ENCODE peak calls at places on chromosomes 1 and 21, in five cellular contexts. Q is MCF 10A, M is kidney epithelial cell, O is RPMI8226, A is NCI-H1105. T is an unnamed sample.

GRCh38 chr1:50047916-50048694 is 24.4 kb upstream of the AGBL4 start:
- DNase-seq in A (no peak), O (no peak), M (no peak), Q (no peak), T (no peak)

GRCh38 chr1:21607549-21608529 is 61.3 kb downstream of the RAP1GAP start:
- DNase-seq in Q (peak; percentile 58), A (no peak), O (peak; percentile 95), M (peak; percentile 54), T (peak; percentile 99)

GRCh38 chr21:45834821-45835293 is 146.7 kb upstream of the COL6A1 start:
- DNase-seq in Q (no peak), M (no peak), A (no peak), O (no peak), T (no peak)

GRCh38 chr21:31803039-31804007 is 69.5 kb upstream of the HUNK start:
- DNase-seq in M (no peak), Q (no peak), A (no peak), O (no peak), T (no peak)

GRCh38 chr1:218485241-218485928 is 140.2 kb downstream of the TGFB2 start:
- DNase-seq in A (no peak), M (no peak), O (no peak), Q (no peak), T (no peak)

GRCh38 chr1:30903343-30904034 is 5.1 kb downstream of the SDC3 start:
- DNase-seq in Q (no peak), M (no peak), A (no peak), O (peak; percentile 7), T (no peak)

GRCh38 chr1:11653616-11654570 is at the start of gene FBXO2:
- DNase-seq in M (no peak), A (no peak), O (no peak), Q (peak; percentile 52), T (no peak)

GRCh38 chr1:4022715-4023114 is 122.6 kb upstream of the C1orf174 start:
- DNase-seq in Q (no peak), A (no peak), M (no peak), O (no peak), T (no peak)

GRCh38 chr1:235758931-235759330 is 107.8 kb downstream of the LYST start:
- DNase-seq in O (peak; percentile 94), Q (peak; percentile 100), A (peak; percentile 86), M (no peak), T (no peak)

GRCh38 chr1:38291906-38292521 is 245.4 kb upstream of the POU3F1 start:
- DNase-seq in A (no peak), Q (no peak), O (no peak), M (no peak), T (no peak)

GRCh38 chr21:31349208-31349607 is 5.1 kb upstream of the TIAM1 start:
- DNase-seq in M (no peak), Q (no peak), O (no peak), A (no peak), T (no peak)

GRCh38 chr1:245863566-245864184 is 643.4 kb downstream of the SMYD3 start:
- DNase-seq in O (no peak), A (no peak), Q (no peak), M (no peak), T (no peak)

GRCh38 chr1:204130989-204131892 is 20.6 kb downstream of the ETNK2 start:
- DNase-seq in O (peak; percentile 74), A (no peak), Q (peak; percentile 99), M (peak; percentile 43), T (no peak)

T was measured in Karpas-422.